ENCODE peak calls at places on chromosomes 3 and 15, in nine cellular contexts. One of them, this sample, is unnamed.

GRCh38 chr15:93943607-93944006 is 287.8 kb upstream of the MCTP2 start:
- DNase-seq in epithelial cell of proximal tubule: no peak
- DNase-seq in A549: no peak
- DNase-seq in mucosa of descending colon: no peak
- DNase-seq in brain microvascular endothelial cell: no peak
- DNase-seq in uterus: no peak
- DNase-seq in heart right ventricle: no peak
- DNase-seq in tibial nerve: no peak
- DNase-seq in omental fat pad: no peak
- DNase-seq in this sample: no peak

GRCh38 chr3:123361019-123361418 is 87.9 kb downstream of the ADCY5 start:
- DNase-seq in epithelial cell of proximal tubule: no peak
- DNase-seq in A549: no peak
- DNase-seq in mucosa of descending colon: no peak
- DNase-seq in brain microvascular endothelial cell: no peak
- DNase-seq in uterus: no peak
- DNase-seq in heart right ventricle: no peak
- DNase-seq in tibial nerve: no peak
- DNase-seq in omental fat pad: no peak
- DNase-seq in this sample: no peak

GRCh38 chr15:77821188-77821958 is 188.7 kb upstream of the LINGO1 start:
- DNase-seq in epithelial cell of proximal tubule: no peak
- DNase-seq in A549: peak
- DNase-seq in mucosa of descending colon: no peak
- DNase-seq in brain microvascular endothelial cell: peak
- DNase-seq in uterus: no peak
- DNase-seq in heart right ventricle: peak
- DNase-seq in tibial nerve: peak
- DNase-seq in omental fat pad: no peak
- DNase-seq in this sample: no peak

GRCh38 chr3:102673271-102674115 is 238.7 kb downstream of the ZPLD1 start:
- DNase-seq in epithelial cell of proximal tubule: peak
- DNase-seq in A549: peak
- DNase-seq in mucosa of descending colon: peak
- DNase-seq in brain microvascular endothelial cell: peak
- DNase-seq in uterus: peak
- DNase-seq in heart right ventricle: peak
- DNase-seq in tibial nerve: peak
- DNase-seq in omental fat pad: peak
- DNase-seq in this sample: no peak

GRCh38 chr3:130395916-130396315 is 50.4 kb downstream of the COL6A5 start:
- DNase-seq in epithelial cell of proximal tubule: peak
- DNase-seq in A549: peak
- DNase-seq in mucosa of descending colon: no peak
- DNase-seq in brain microvascular endothelial cell: peak
- DNase-seq in uterus: no peak
- DNase-seq in heart right ventricle: no peak
- DNase-seq in tibial nerve: no peak
- DNase-seq in omental fat pad: no peak
- DNase-seq in this sample: no peak

GRCh38 chr3:81339040-81339845 is 422.2 kb downstream of the GBE1 start:
- DNase-seq in epithelial cell of proximal tubule: no peak
- DNase-seq in A549: peak
- DNase-seq in mucosa of descending colon: no peak
- DNase-seq in brain microvascular endothelial cell: no peak
- DNase-seq in uterus: no peak
- DNase-seq in heart right ventricle: no peak
- DNase-seq in tibial nerve: no peak
- DNase-seq in omental fat pad: no peak
- DNase-seq in this sample: no peak

GRCh38 chr3:19717736-19718135 is 216.3 kb downstream of the EFHB start:
- DNase-seq in epithelial cell of proximal tubule: no peak
- DNase-seq in A549: no peak
- DNase-seq in mucosa of descending colon: no peak
- DNase-seq in brain microvascular endothelial cell: no peak
- DNase-seq in uterus: no peak
- DNase-seq in heart right ventricle: no peak
- DNase-seq in tibial nerve: no peak
- DNase-seq in omental fat pad: no peak
- DNase-seq in this sample: no peak

GRCh38 chr15:73822998-73823397 is 50.4 kb upstream of the TBC1D21 start:
- DNase-seq in epithelial cell of proximal tubule: no peak
- DNase-seq in A549: no peak
- DNase-seq in mucosa of descending colon: no peak
- DNase-seq in brain microvascular endothelial cell: peak
- DNase-seq in uterus: no peak
- DNase-seq in heart right ventricle: no peak
- DNase-seq in tibial nerve: no peak
- DNase-seq in omental fat pad: no peak
- DNase-seq in this sample: no peak

GRCh38 chr3:115164374-115165221 is 17.5 kb upstream of the ZBTB20 start:
- DNase-seq in epithelial cell of proximal tubule: no peak
- DNase-seq in A549: no peak
- DNase-seq in mucosa of descending colon: no peak
- DNase-seq in brain microvascular endothelial cell: no peak
- DNase-seq in uterus: no peak
- DNase-seq in heart right ventricle: no peak
- DNase-seq in tibial nerve: no peak
- DNase-seq in omental fat pad: no peak
- DNase-seq in this sample: no peak

GRCh38 chr3:135849827-135850226 is 115.7 kb upstream of the PPP2R3A start:
- DNase-seq in epithelial cell of proximal tubule: no peak
- DNase-seq in A549: no peak
- DNase-seq in mucosa of descending colon: no peak
- DNase-seq in brain microvascular endothelial cell: no peak
- DNase-seq in uterus: no peak
- DNase-seq in heart right ventricle: no peak
- DNase-seq in tibial nerve: no peak
- DNase-seq in omental fat pad: no peak
- DNase-seq in this sample: no peak

GRCh38 chr3:10093678-10094077 is 14.4 kb downstream of the FANCD2OS start:
- DNase-seq in epithelial cell of proximal tubule: no peak
- DNase-seq in A549: no peak
- DNase-seq in mucosa of descending colon: no peak
- DNase-seq in brain microvascular endothelial cell: no peak
- DNase-seq in uterus: no peak
- DNase-seq in heart right ventricle: no peak
- DNase-seq in tibial nerve: no peak
- DNase-seq in omental fat pad: no peak
- DNase-seq in this sample: no peak

GRCh38 chr15:41838400-41838897 is at the start of gene PLA2G4B:
- DNase-seq in epithelial cell of proximal tubule: no peak
- DNase-seq in A549: no peak
- DNase-seq in mucosa of descending colon: peak
- DNase-seq in brain microvascular endothelial cell: no peak
- DNase-seq in uterus: no peak
- DNase-seq in heart right ventricle: no peak
- DNase-seq in tibial nerve: no peak
- DNase-seq in omental fat pad: no peak
- DNase-seq in this sample: no peak

GRCh38 chr15:57782731-57783130 is 76.2 kb downstream of the POLR2M start:
- DNase-seq in epithelial cell of proximal tubule: no peak
- DNase-seq in A549: no peak
- DNase-seq in mucosa of descending colon: no peak
- DNase-seq in brain microvascular endothelial cell: no peak
- DNase-seq in uterus: no peak
- DNase-seq in heart right ventricle: no peak
- DNase-seq in tibial nerve: no peak
- DNase-seq in omental fat pad: no peak
- DNase-seq in this sample: no peak

GRCh38 chr15:57784081-57784488 is 77.6 kb downstream of the POLR2M start:
- DNase-seq in epithelial cell of proximal tubule: no peak
- DNase-seq in A549: no peak
- DNase-seq in mucosa of descending colon: no peak
- DNase-seq in brain microvascular endothelial cell: peak
- DNase-seq in uterus: no peak
- DNase-seq in heart right ventricle: peak
- DNase-seq in tibial nerve: no peak
- DNase-seq in omental fat pad: no peak
- DNase-seq in this sample: no peak

GRCh38 chr15:57789225-57789624 is 82.7 kb downstream of the POLR2M start:
- DNase-seq in epithelial cell of proximal tubule: no peak
- DNase-seq in A549: no peak
- DNase-seq in mucosa of descending colon: no peak
- DNase-seq in brain microvascular endothelial cell: no peak
- DNase-seq in uterus: no peak
- DNase-seq in heart right ventricle: no peak
- DNase-seq in tibial nerve: no peak
- DNase-seq in omental fat pad: no peak
- DNase-seq in this sample: no peak

GRCh38 chr15:57785039-57785438 is 78.5 kb downstream of the POLR2M start:
- DNase-seq in epithelial cell of proximal tubule: no peak
- DNase-seq in A549: no peak
- DNase-seq in mucosa of descending colon: no peak
- DNase-seq in brain microvascular endothelial cell: no peak
- DNase-seq in uterus: no peak
- DNase-seq in heart right ventricle: no peak
- DNase-seq in tibial nerve: no peak
- DNase-seq in omental fat pad: no peak
- DNase-seq in this sample: no peak

DNA sequence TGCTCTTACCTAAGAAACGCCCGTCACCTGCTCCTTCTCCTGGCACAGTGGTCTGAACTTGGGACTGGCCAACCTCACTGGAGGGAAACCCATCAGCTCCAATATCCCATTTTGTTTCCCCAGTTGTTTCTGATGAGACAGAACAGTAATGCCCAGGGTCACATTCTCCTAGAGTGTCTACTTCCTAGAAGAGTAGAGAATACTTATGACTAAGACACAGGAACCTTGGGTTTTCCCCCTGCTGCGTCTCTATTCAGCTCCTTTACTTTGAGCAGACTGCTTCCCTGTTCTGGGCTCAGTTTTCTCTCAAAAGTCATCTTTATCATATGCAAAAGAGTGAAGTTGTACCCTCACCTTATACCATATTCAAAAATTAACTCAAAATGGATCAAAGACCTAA is 79.4 kb downstream of the POLR2M start:
- DNase-seq in epithelial cell of proximal tubule: no peak
- DNase-seq in A549: no peak
- DNase-seq in mucosa of descending colon: no peak
- DNase-seq in brain microvascular endothelial cell: no peak
- DNase-seq in uterus: no peak
- DNase-seq in heart right ventricle: no peak
- DNase-seq in tibial nerve: no peak
- DNase-seq in omental fat pad: no peak
- DNase-seq in this sample: no peak
- TF ChIP-seq CTCF in epithelial cell of proximal tubule: no peak
- TF ChIP-seq CTCF in A549: no peak
- TF ChIP-seq CTCF in mucosa of descending colon: no peak
- TF ChIP-seq CTCF in brain microvascular endothelial cell: no peak
- TF ChIP-seq CTCF in uterus: no peak
- TF ChIP-seq CTCF in heart right ventricle: no peak
- TF ChIP-seq CTCF in tibial nerve: no peak
- TF ChIP-seq CTCF in omental fat pad: no peak
- TF ChIP-seq CTCF in this sample: no peak

DNA sequence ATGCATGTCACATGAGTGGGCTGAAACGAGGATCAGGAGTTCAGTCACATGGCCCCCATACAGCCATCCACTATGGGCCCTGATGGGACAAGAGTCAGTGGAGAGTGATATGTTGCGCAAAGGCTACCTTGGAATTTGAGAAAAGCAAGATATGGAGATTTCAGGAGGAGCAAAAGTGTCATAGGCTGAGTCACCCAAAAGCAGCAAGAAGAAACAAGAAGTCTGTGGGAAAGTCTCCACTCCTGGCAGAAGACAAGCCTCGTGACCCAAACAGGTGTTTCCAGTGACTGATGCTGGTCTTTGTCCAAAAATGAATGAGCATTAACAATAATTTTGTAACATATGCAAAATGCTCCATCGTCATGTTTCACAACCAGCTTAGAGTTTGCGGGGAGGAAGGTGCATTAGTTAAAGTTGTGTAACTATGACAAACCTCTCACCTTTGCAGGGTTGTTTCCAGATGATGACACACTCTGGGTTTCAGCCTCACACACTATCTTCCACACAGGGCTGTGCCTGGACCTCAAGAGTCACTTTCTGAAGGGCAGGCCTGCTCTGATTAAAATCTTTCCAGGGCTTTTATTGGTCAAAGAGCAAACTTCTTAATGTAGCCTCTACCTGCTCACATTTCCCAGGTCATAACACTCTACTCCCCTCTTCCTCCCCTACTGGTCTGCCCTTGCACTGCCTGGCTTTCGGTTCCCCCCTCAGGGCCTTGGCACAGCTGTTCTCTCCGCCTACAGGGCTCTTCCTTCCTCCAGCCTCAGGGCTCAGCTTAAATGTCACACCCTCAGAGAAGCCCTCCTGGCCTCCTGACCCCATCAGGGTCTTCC is 3.9 kb upstream of the DNASE1L3 start:
- DNase-seq in epithelial cell of proximal tubule: peak
- DNase-seq in A549: no peak
- DNase-seq in mucosa of descending colon: no peak
- DNase-seq in brain microvascular endothelial cell: peak
- DNase-seq in uterus: no peak
- DNase-seq in heart right ventricle: no peak
- DNase-seq in tibial nerve: no peak
- DNase-seq in omental fat pad: no peak
- DNase-seq in this sample: peak
- TF ChIP-seq CTCF in epithelial cell of proximal tubule: no peak
- TF ChIP-seq CTCF in A549: no peak
- TF ChIP-seq CTCF in mucosa of descending colon: no peak
- TF ChIP-seq CTCF in brain microvascular endothelial cell: no peak
- TF ChIP-seq CTCF in uterus: no peak
- TF ChIP-seq CTCF in heart right ventricle: no peak
- TF ChIP-seq CTCF in tibial nerve: no peak
- TF ChIP-seq CTCF in omental fat pad: no peak
- TF ChIP-seq CTCF in this sample: peak

DNA sequence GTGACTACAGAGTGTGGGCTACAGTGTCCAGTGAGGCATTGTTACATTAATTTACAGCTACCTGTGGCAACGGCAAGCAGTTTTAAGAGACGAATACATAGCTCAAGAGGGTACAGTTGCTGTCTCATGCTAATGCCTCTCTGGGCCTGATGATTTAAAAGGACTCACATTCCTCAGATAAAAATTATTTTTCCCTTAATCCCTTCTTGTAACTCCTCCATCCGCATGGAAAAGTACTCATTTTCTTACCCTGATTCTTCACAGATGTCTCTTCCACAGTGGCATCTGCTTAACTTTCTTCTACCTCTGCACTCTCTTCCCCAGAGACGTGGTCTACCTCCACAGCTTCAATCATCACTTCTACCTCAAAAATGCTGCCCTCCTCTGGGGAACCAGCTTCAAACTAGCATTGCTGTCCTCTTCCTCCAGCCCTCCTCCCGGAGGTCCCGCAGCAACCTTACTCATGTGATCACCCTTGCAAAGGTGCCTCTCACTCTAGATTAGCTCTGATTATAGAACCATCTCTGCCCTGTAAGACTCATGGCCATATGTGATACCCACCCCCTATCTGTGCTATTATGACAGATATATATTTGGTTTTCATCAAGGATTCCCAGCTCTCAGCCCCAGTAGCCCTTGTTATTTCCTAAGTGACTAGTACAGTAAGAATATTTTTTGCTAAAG is 21.4 kb upstream of the ABHD17C start:
- DNase-seq in epithelial cell of proximal tubule: no peak
- DNase-seq in A549: no peak
- DNase-seq in mucosa of descending colon: no peak
- DNase-seq in brain microvascular endothelial cell: no peak
- DNase-seq in uterus: no peak
- DNase-seq in heart right ventricle: no peak
- DNase-seq in tibial nerve: no peak
- DNase-seq in omental fat pad: no peak
- DNase-seq in this sample: no peak
- TF ChIP-seq CTCF in epithelial cell of proximal tubule: no peak
- TF ChIP-seq CTCF in A549: no peak
- TF ChIP-seq CTCF in mucosa of descending colon: no peak
- TF ChIP-seq CTCF in brain microvascular endothelial cell: peak
- TF ChIP-seq CTCF in uterus: no peak
- TF ChIP-seq CTCF in heart right ventricle: no peak
- TF ChIP-seq CTCF in tibial nerve: no peak
- TF ChIP-seq CTCF in omental fat pad: no peak
- TF ChIP-seq CTCF in this sample: no peak

GRCh38 chr3:176650478-176650877 is 546.8 kb downstream of the TBL1XR1 start:
- DNase-seq in epithelial cell of proximal tubule: no peak
- DNase-seq in A549: no peak
- DNase-seq in mucosa of descending colon: no peak
- DNase-seq in brain microvascular endothelial cell: peak
- DNase-seq in uterus: no peak
- DNase-seq in heart right ventricle: no peak
- DNase-seq in tibial nerve: no peak
- DNase-seq in omental fat pad: no peak
- DNase-seq in this sample: no peak
- TF ChIP-seq CTCF in epithelial cell of proximal tubule: peak
- TF ChIP-seq CTCF in A549: no peak
- TF ChIP-seq CTCF in mucosa of descending colon: no peak
- TF ChIP-seq CTCF in brain microvascular endothelial cell: peak
- TF ChIP-seq CTCF in uterus: no peak
- TF ChIP-seq CTCF in heart right ventricle: no peak
- TF ChIP-seq CTCF in tibial nerve: no peak
- TF ChIP-seq CTCF in omental fat pad: no peak
- TF ChIP-seq CTCF in this sample: peak

This sample was measured in CD14-positive monocyte.